ENCODE peak calls at places on chromosomes 11 and 22, in five cellular contexts. W is HS-27A; P is Right ventricle myocardium superior; Z is activated naive CD8-positive, alpha-beta T cell treated with anti-CD3 and anti-CD28 coated beads for 36 hours; V is Calu3. X is an unnamed sample.
A peak's percentile ranks its signal among the peaks of the same experiment; 100 is the strongest.

GRCh38 chr11:9574556-9574805 is 1.0 kb downstream of the WEE1 start:
- DNase-seq in V (no peak), Z (no peak), P (peak; percentile 57), W (no peak), X (no peak)

GRCh38 chr11:94147433-94147845 is 18.8 kb downstream of the PANX1 start:
- DNase-seq in Z (peak; percentile 43), P (no peak), W (no peak), V (no peak), X (no peak)

GRCh38 chr11:29962243-29962642 is 54.6 kb downstream of the KCNA4 start:
- DNase-seq in Z (no peak), V (peak; percentile 20), P (no peak), W (no peak), X (no peak)

GRCh38 chr22:19819209-19819910 is 35.3 kb downstream of the GNB1L start:
- DNase-seq in Z (no peak), P (no peak), W (no peak), V (no peak), X (no peak)

GRCh38 chr22:41557401-41558240 is 3.2 kb upstream of the CSDC2 start:
- DNase-seq in P (peak; percentile 90), W (no peak), V (no peak), Z (no peak), X (peak; percentile 94)

GRCh38 chr11:57214494-57214893 is 22.6 kb downstream of the APLNR start:
- DNase-seq in V (no peak), Z (no peak), P (no peak), W (peak; percentile 59), X (peak; percentile 74)

GRCh38 chr11:65014146-65014960 is at the start of gene ARL2:
- DNase-seq in Z (peak; percentile 85), V (no peak), W (peak; percentile 91), P (no peak), X (no peak)

GRCh38 chr11:127105578-127105977 is 105.0 kb upstream of the KIRREL3 start:
- DNase-seq in P (no peak), Z (no peak), V (no peak), W (no peak), X (no peak)

GRCh38 chr11:85628771-85629341 is 463 bp downstream of the TMEM126B start:
- DNase-seq in V (no peak), Z (peak; percentile 16), W (no peak), P (no peak), X (no peak)

GRCh38 chr22:40782521-40782920 is 36.6 kb downstream of the SLC25A17 start:
- DNase-seq in P (no peak), V (no peak), W (no peak), Z (no peak), X (no peak)

GRCh38 chr22:28112548-28113043 is 193.5 kb upstream of the PITPNB start:
- DNase-seq in P (peak; percentile 74), V (peak; percentile 32), W (no peak), Z (no peak), X (no peak)

GRCh38 chr11:58318532-58318931 is 40.3 kb downstream of the OR5B17 start:
- DNase-seq in V (no peak), Z (no peak), W (no peak), P (no peak), X (no peak)

GRCh38 chr11:70487763-70488162 is 89.4 kb downstream of the CTTN start:
- DNase-seq in P (peak; percentile 28), Z (no peak), V (no peak), W (no peak), X (no peak)

GRCh38 chr11:69317401-69318092 is 23.6 kb downstream of the MYEOV start:
- DNase-seq in W (no peak), P (no peak), Z (no peak), V (no peak), X (no peak)

GRCh38 chr11:26510756-26511155 is 61.3 kb downstream of the MUC15 start:
- DNase-seq in V (no peak), P (no peak), W (no peak), Z (no peak), X (no peak)

GRCh38 chr11:97570636-97571035 is 1180.8 kb downstream of the JRKL start:
- DNase-seq in Z (no peak), V (no peak), W (no peak), P (no peak), X (no peak)

GRCh38 chr22:35390933-35391332 is 9.0 kb upstream of the MCM5 start:
- DNase-seq in V (no peak), P (no peak), W (no peak), Z (no peak), X (no peak)

GRCh38 chr11:61682093-61682732 is 2.0 kb downstream of the DAGLA start:
- DNase-seq in V (peak; percentile 58), Z (no peak), W (no peak), P (peak; percentile 71), X (peak; percentile 91)

GRCh38 chr11:44426119-44426518 is 116.2 kb upstream of the ALX4 start:
- DNase-seq in W (no peak), P (no peak), V (no peak), Z (no peak), X (no peak)

GRCh38 chr11:85348945-85349344 is 278.2 kb downstream of the DLG2 start:
- DNase-seq in Z (no peak), P (no peak), W (no peak), V (no peak), X (no peak)

GRCh38 chr11:35546317-35546716 is 20.9 kb upstream of the PAMR1 start:
- DNase-seq in P (no peak), V (no peak), W (no peak), Z (no peak), X (no peak)

GRCh38 chr11:49202287-49202976 is 6.0 kb downstream of the FOLH1 start:
- DNase-seq in Z (no peak), W (no peak), V (no peak), P (no peak), X (no peak)

GRCh38 chr22:41885116-41885515 is 29.8 kb downstream of the SHISA8 start:
- DNase-seq in P (no peak), V (no peak), Z (no peak), W (no peak), X (no peak)

GRCh38 chr11:44728491-44728910 is 1.7 kb downstream of the TSPAN18 start:
- DNase-seq in P (no peak), V (no peak), Z (no peak), W (no peak), X (no peak)